ENCODE peak calls at places on chromosomes 4 and X, in seven cellular contexts. U is ovary, W is Caco-2, F is WERI-Rb-1, A is fibroblast of lung, N is heart left ventricle, V is IMR-90. X is an unnamed sample.

GRCh38 chr4:76504613-76505465 is 69.8 kb downstream of the SHROOM3 start:
- DNase-seq in U (no peak), W (peak; percentile 45), F (no peak), A (peak; percentile 49), N (no peak), V (peak; percentile 63), X (no peak)

GRCh38 chrX:31609130-31609529 is 537.3 kb upstream of the FTHL17 start:
- DNase-seq in U (no peak), W (no peak), F (no peak), A (peak; percentile 83), N (no peak), V (peak; percentile 91), X (no peak)

GRCh38 chr4:184385705-184386141 is 88.6 kb downstream of the IRF2 start:
- DNase-seq in U (no peak), W (no peak), F (no peak), A (no peak), N (no peak), V (no peak), X (no peak)

GRCh38 chr4:94516999-94517398 is 65.3 kb downstream of the PDLIM5 start:
- DNase-seq in U (no peak), W (peak; percentile 40), F (no peak), A (peak; percentile 85), N (no peak), V (peak; percentile 70), X (no peak)

GRCh38 chr4:38060829-38061431 is 100.7 kb downstream of the PTTG2 start:
- DNase-seq in U (no peak), W (no peak), F (no peak), A (peak; percentile 64), N (no peak), V (peak; percentile 62), X (no peak)

GRCh38 chrX:40207626-40208025 is 109.9 kb upstream of the BCOR start:
- DNase-seq in U (no peak), W (no peak), F (no peak), A (peak; percentile 58), N (no peak), V (peak; percentile 19), X (no peak)

GRCh38 chr4:111854494-111855087 is 290.7 kb upstream of the FAM241A start:
- DNase-seq in U (no peak), W (peak; percentile 36), F (peak; percentile 46), A (peak; percentile 19), N (no peak), V (peak; percentile 30), X (no peak)

GRCh38 chrX:2714551-2714950 is 23.5 kb downstream of the CD99 start:
- DNase-seq in U (no peak), W (no peak), F (no peak), A (no peak), N (no peak), V (no peak), X (no peak)

GRCh38 chr4:141643557-141643956 is 7.2 kb downstream of the IL15 start:
- DNase-seq in U (no peak), W (no peak), F (no peak), A (peak; percentile 88), N (no peak), V (peak; percentile 92), X (no peak)

GRCh38 chr4:186191266-186192067 is at the start of gene CYP4V2:
- DNase-seq in U (peak; percentile 87), W (peak; percentile 74), F (peak; percentile 61), A (peak; percentile 79), N (peak; percentile 93), V (peak; percentile 72), X (peak; percentile 94)

GRCh38 chr4:102623622-102624021 is 122.5 kb downstream of the NFKB1 start:
- DNase-seq in U (no peak), W (peak; percentile 51), F (peak; percentile 53), A (peak; percentile 73), N (no peak), V (peak; percentile 71), X (no peak)

DNA sequence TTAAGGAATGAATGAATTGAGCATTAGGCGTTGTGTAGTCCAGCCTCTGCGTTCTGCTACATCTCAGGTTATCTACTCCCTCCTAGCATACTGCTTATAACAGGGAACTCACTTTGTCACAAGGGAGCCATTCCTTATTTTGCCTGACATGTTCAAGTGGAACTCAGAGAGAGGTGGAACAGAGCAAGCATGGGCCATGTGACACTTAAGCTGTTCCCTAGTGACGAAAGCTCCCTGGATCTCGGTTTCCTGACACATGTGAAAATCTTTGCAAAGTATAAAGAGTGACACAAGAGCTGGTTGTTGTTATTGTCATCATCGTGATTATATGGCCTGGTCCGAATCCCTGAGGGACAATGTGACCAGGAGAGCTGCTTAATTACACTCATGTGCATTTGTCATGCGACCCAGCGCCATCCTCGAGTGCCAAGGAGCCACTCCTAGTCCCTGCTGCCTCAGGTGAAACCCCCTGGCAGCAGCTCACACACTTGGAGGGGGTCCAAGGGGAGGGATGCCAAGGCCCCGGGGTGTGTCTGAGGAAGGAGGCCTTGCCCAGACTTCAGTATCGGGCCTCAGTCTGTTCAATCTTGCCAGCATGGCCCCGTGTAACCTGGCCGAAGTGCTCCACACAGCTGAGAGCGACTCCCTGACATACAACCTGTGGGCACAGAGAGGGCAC is 98.5 kb upstream of the MAP3K15 start:
- DNase-seq in U (no peak), W (no peak), F (no peak), A (no peak), N (peak; percentile 46), V (no peak), X (peak; percentile 85)
- H3K9me3 ChIP-seq in U (no peaks in the 10 kb centered on the region), W (no peaks in the 10 kb centered on the region), F (no peaks in the 10 kb centered on the region), A (no peaks in the 10 kb centered on the region), N (no peaks in the 10 kb centered on the region), V (no peaks in the 10 kb centered on the region), X (no peaks in the 10 kb centered on the region)

GRCh38 chr4:169270156-169270809 is 473 bp downstream of the SH3RF1 start:
- DNase-seq in U (peak; percentile 68), W (peak; percentile 69), F (peak; percentile 72), A (peak; percentile 43), N (peak; percentile 88), V (no peak), X (peak; percentile 84)

GRCh38 chr4:169274033-169274432 is 3.3 kb upstream of the SH3RF1 start:
- DNase-seq in U (no peak), W (peak; percentile 11), F (no peak), A (no peak), N (no peak), V (no peak), X (no peak)

GRCh38 chr4:169270810-169271691 is at the start of gene SH3RF1:
- DNase-seq in U (peak; percentile 93), W (peak; percentile 89), F (peak; percentile 91), A (peak; percentile 88), N (peak; percentile 94), V (peak; percentile 82), X (peak; percentile 94)

GRCh38 chr4:169271692-169272007 is 894 bp upstream of the SH3RF1 start:
- DNase-seq in U (no peak), W (no peak), F (no peak), A (no peak), N (no peak), V (no peak), X (no peak)

GRCh38 chr4:169272265-169272886 is 1.6 kb upstream of the SH3RF1 start:
- DNase-seq in U (no peak), W (peak; percentile 21), F (no peak), A (peak; percentile 87), N (no peak), V (peak; percentile 84), X (no peak)
- H3K4me3 ChIP-seq in U (no peak overlapping the region), W (no peak overlapping the region), F (no peak overlapping the region), A (peak overlapping the region; percentile 89), N (no peak overlapping the region), V (peak overlapping the region; percentile 94), X (no peak overlapping the region)

GRCh38 chrX:7943600-7944245 is 16.5 kb upstream of the PNPLA4 start:
- DNase-seq in U (no peak), W (no peak), F (no peak), A (no peak), N (no peak), V (no peak), X (no peak)

GRCh38 chrX:7946960-7947359 is 19.7 kb upstream of the PNPLA4 start:
- DNase-seq in U (no peak), W (no peak), F (no peak), A (no peak), N (no peak), V (no peak), X (no peak)

GRCh38 chrX:7941390-7942042 is 14.3 kb upstream of the PNPLA4 start:
- DNase-seq in U (no peak), W (peak; percentile 6), F (peak; percentile 9), A (peak; percentile 12), N (no peak), V (peak; percentile 7), X (no peak)
- TF ChIP-seq CTCF in U (no peak), W (no peak), F (peak; percentile 44), A (peak; percentile 40), N (peak; percentile 8), V (peak; percentile 31), X (peak; percentile 18)

DNA sequence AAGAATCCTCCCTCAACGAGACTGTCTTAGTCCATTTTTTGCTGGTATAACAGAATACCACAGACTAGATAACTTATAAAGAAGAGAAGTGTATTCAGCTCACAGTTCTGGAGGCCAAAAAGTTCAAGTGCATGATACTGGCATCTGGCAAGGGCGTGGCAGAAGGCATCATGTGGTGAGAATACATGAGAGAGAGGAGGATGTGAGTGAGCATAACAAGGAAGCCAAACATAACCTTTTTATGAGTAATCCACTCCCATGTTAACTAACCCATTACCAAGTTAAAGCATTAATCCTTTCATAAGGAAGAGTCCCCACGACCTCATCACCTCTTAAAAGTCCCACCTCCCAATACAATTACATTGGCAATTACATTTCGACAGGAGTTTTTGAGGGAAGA is 504.6 kb downstream of the IQCM start:
- DNase-seq in U (no peak), W (no peak), F (no peak), A (peak; percentile 20), N (no peak), V (no peak), X (no peak)
- H3K9me3 ChIP-seq in U (no peaks in the 10 kb centered on the region), W (no peaks in the 10 kb centered on the region), F (no peaks in the 10 kb centered on the region), A (no peaks in the 10 kb centered on the region), N (no peaks in the 10 kb centered on the region), V (no peaks in the 10 kb centered on the region), X (no peaks in the 10 kb centered on the region)

GRCh38 chrX:131747173-131747572 is 203.3 kb downstream of the OR13H1 start:
- DNase-seq in U (peak; percentile 82), W (no peak), F (peak; percentile 89), A (peak; percentile 79), N (no peak), V (peak; percentile 90), X (no peak)
- H3K4me3 ChIP-seq in U (peak overlapping the region; percentile 29), W (no peak overlapping the region), F (peak overlapping the region; percentile 67), A (no peak overlapping the region), N (peak overlapping the region; percentile 12), V (peak overlapping the region; percentile 60), X (no peak overlapping the region)

GRCh38 chrX:119094819-119095218 is 22.0 kb downstream of the CT47C1 start:
- DNase-seq in U (no peak), W (no peak), F (no peak), A (no peak), N (no peak), V (no peak), X (no peak)
- TF ChIP-seq CTCF in U (no peak), W (no peak), F (no peak), A (no peak), N (no peak), V (no peak), X (no peak)

GRCh38 chrX:67727576-67727975 is 183.8 kb downstream of the AR start:
- DNase-seq in U (no peak), W (no peak), F (no peak), A (no peak), N (no peak), V (no peak), X (no peak)
- H3K9me3 ChIP-seq in U (no peaks in the 10 kb centered on the region), W (no peaks in the 10 kb centered on the region), F (no peaks in the 10 kb centered on the region), A (no peaks in the 10 kb centered on the region), N (no peaks in the 10 kb centered on the region), V (no peaks in the 10 kb centered on the region), X (no peaks in the 10 kb centered on the region)

GRCh38 chrX:51894697-51895336 is 1.4 kb downstream of the MAGED1 start:
- DNase-seq in U (peak; percentile 41), W (no peak), F (no peak), A (peak; percentile 42), N (no peak), V (peak; percentile 31), X (peak; percentile 53)
- H3K4me3 ChIP-seq in U (peak overlapping the region; percentile 34), W (peak overlapping the region; percentile 70), F (peak overlapping the region; percentile 46), A (peak overlapping the region; percentile 75), N (peak overlapping the region; percentile 62), V (peak overlapping the region; percentile 97), X (peak overlapping the region; percentile 60)